ENCODE peak calls at places on chromosomes 1 and 21, in eight cellular contexts. U is fibroblast of mammary gland; J is fibroblast of pulmonary artery; H is fibroblast of villous mesenchyme; P is MCF 10A; O is GM20000; Z is GM23338; K is stimulated activated CD8-positive, alpha-beta memory T cell treated with anti-CD3 and anti-CD28 coated beads, Interleukin-4, amount 100 ng/mL, for 24 hours. F is an unnamed sample.

GRCh38 chr1:239771550-239771949 is 320.1 kb upstream of the FMN2 start:
- DNase-seq in P (no peak), J (no peak), Z (no peak), K (no peak), O (no peak), H (no peak), U (no peak), F (no peak)

GRCh38 chr1:12014141-12014981 is 4.9 kb upstream of the MIIP start:
- DNase-seq in Z (peak), J (no peak), U (peak), H (no peak), O (no peak), K (no peak), P (no peak), F (peak)

GRCh38 chr1:221724931-221725605 is 16.8 kb downstream of the DUSP10 start:
- DNase-seq in U (peak), J (peak), O (no peak), Z (no peak), H (peak), P (peak), K (no peak), F (no peak)

GRCh38 chr1:175042650-175043049 is 19.4 kb upstream of the MRPS14 start:
- DNase-seq in H (no peak), Z (no peak), O (no peak), U (no peak), J (no peak), P (no peak), K (no peak), F (no peak)

GRCh38 chr1:205585835-205586785 is 45.7 kb downstream of the ELK4 start:
- DNase-seq in J (no peak), K (no peak), O (no peak), U (no peak), P (no peak), H (no peak), Z (no peak), F (no peak)

GRCh38 chr1:23483327-23484252 is at the start of gene ASAP3:
- DNase-seq in U (peak), O (no peak), J (peak), Z (peak), K (no peak), P (peak), H (peak), F (peak)

GRCh38 chr1:154784924-154785531 is 85.1 kb downstream of the KCNN3 start:
- DNase-seq in O (peak), J (peak), H (no peak), Z (peak), P (no peak), K (no peak), U (no peak), F (peak)

GRCh38 chr1:92484472-92485373 is 2.0 kb downstream of the GFI1 start:
- DNase-seq in U (no peak), J (no peak), K (peak), Z (peak), P (no peak), O (peak), H (no peak), F (peak)

GRCh38 chr1:111904478-111905218 is 84.8 kb downstream of the KCND3 start:
- DNase-seq in P (no peak), K (no peak), Z (peak), U (no peak), O (no peak), J (no peak), H (no peak), F (no peak)

GRCh38 chr1:153946622-153947246 is at the start of gene DENND4B:
- DNase-seq in Z (peak), P (peak), U (peak), O (peak), K (peak), J (peak), H (peak), F (peak)

GRCh38 chr21:41605178-41605933 is 97.4 kb upstream of the TMPRSS2 start:
- DNase-seq in K (no peak), Z (no peak), O (no peak), J (no peak), P (no peak), U (no peak), H (no peak), F (no peak)

GRCh38 chr1:62012821-62013220 is 181.8 kb upstream of the L1TD1 start:
- DNase-seq in H (peak), P (no peak), Z (no peak), O (no peak), K (no peak), U (no peak), J (no peak), F (no peak)

GRCh38 chr1:1308756-1309524 is 543 bp downstream of the PUSL1 start:
- DNase-seq in O (peak), K (no peak), U (no peak), H (no peak), Z (peak), J (no peak), P (no peak), F (peak)

GRCh38 chr1:121516279-121516967 is 331.6 kb downstream of the SRGAP2C start:
- DNase-seq in K (no peak), P (no peak), J (no peak), Z (no peak), H (peak), U (no peak), O (no peak), F (no peak)

GRCh38 chr21:43749686-43750262 is 26.3 kb downstream of the CSTB start:
- DNase-seq in H (no peak), J (no peak), K (no peak), P (no peak), O (no peak), Z (no peak), U (no peak), F (no peak)

GRCh38 chr1:25140073-25140797 is 92.1 kb downstream of the SYF2 start:
- DNase-seq in U (no peak), P (no peak), Z (no peak), O (peak), J (no peak), K (no peak), H (no peak), F (peak)

GRCh38 chr1:108561731-108562326 is 1.9 kb downstream of the EEIG2 start:
- DNase-seq in O (peak), U (no peak), K (peak), H (no peak), P (peak), J (peak), Z (peak), F (peak)

GRCh38 chr1:25765910-25766645 is 33.9 kb upstream of the SELENON start:
- DNase-seq in O (no peak), Z (no peak), K (no peak), J (no peak), U (no peak), P (no peak), H (no peak), F (no peak)

GRCh38 chr1:155884028-155884950 is 24.9 kb downstream of the SYT11 start:
- DNase-seq in U (no peak), H (peak), O (no peak), P (no peak), Z (no peak), K (no peak), J (no peak), F (no peak)

GRCh38 chr1:194709439-194709838 is 1523.0 kb upstream of the B3GALT2 start:
- DNase-seq in Z (peak), H (no peak), U (no peak), J (no peak), K (no peak), P (no peak), O (no peak), F (no peak)

F was measured in H7.